ENCODE peak calls at places on chromosomes 12 and 14, in five cellular contexts. H is IMR-90; A is activated CD4-positive, CD25-positive, alpha-beta regulatory T cell; G is neuronal stem cell; P is germinal center. E is an unnamed sample.

GRCh38 chr12:124683725-124684124 is 116.3 kb upstream of the NCOR2 start:
- DNase-seq in A (no peak), P (no peak), G (no peak), H (no peak), E (no peak)

GRCh38 chr12:31362115-31362758 is 36.3 kb upstream of the SINHCAF start:
- DNase-seq in G (peak), P (no peak), A (no peak), H (no peak), E (peak)

GRCh38 chr14:32939254-32940065 is 781 bp downstream of the NPAS3 start:
- DNase-seq in H (peak), A (no peak), P (no peak), G (peak), E (peak)

GRCh38 chr12:73106296-73106695 is 834.1 kb downstream of the TRHDE start:
- DNase-seq in H (no peak), P (no peak), G (no peak), A (no peak), E (no peak)

GRCh38 chr12:47348206-47348605 is 268.4 kb upstream of the AMIGO2 start:
- DNase-seq in P (no peak), H (no peak), A (no peak), G (no peak), E (no peak)

GRCh38 chr12:41365653-41366131 is 177.6 kb downstream of the PDZRN4 start:
- DNase-seq in G (no peak), H (no peak), P (no peak), A (no peak), E (no peak)

GRCh38 chr14:64960762-64961276 is 11.3 kb downstream of the RAB15 start:
- DNase-seq in A (no peak), H (no peak), P (no peak), G (no peak), E (no peak)

GRCh38 chr14:21965042-21965441 is 291.4 kb upstream of the OR4E1 start:
- DNase-seq in A (no peak), G (no peak), H (no peak), P (no peak), E (no peak)